ENCODE peak calls at places on chromosome 12, in four cellular contexts. One of them, this sample, is unnamed.

GRCh38 chr12:123660328-123660727 is 10.6 kb upstream of the TCTN2 start:
- DNase-seq in glutamatergic neuron: no peak
- DNase-seq in GM10248: no peak
- DNase-seq in type B pancreatic cell: no peak
- DNase-seq in this sample: no peak

GRCh38 chr12:76256341-76256740 is 91.9 kb downstream of the BBS10 start:
- DNase-seq in glutamatergic neuron: no peak
- DNase-seq in GM10248: no peak
- DNase-seq in type B pancreatic cell: no peak
- DNase-seq in this sample: no peak

GRCh38 chr12:95368931-95369330 is 105.0 kb upstream of the METAP2 start:
- DNase-seq in glutamatergic neuron: no peak
- DNase-seq in GM10248: no peak
- DNase-seq in type B pancreatic cell: no peak
- DNase-seq in this sample: no peak

GRCh38 chr12:95624544-95624943 is 73.3 kb upstream of the USP44 start:
- DNase-seq in glutamatergic neuron: no peak
- DNase-seq in GM10248: no peak
- DNase-seq in type B pancreatic cell: no peak
- DNase-seq in this sample: no peak

GRCh38 chr12:6960291-6961277 is 9.4 kb downstream of the PTPN6 start:
- DNase-seq in glutamatergic neuron: no peak
- DNase-seq in GM10248: peak; percentile 57
- DNase-seq in type B pancreatic cell: no peak
- DNase-seq in this sample: no peak

GRCh38 chr12:12744556-12745305 is 27.6 kb downstream of the CDKN1B start:
- DNase-seq in glutamatergic neuron: no peak
- DNase-seq in GM10248: no peak
- DNase-seq in type B pancreatic cell: peak; percentile 11
- DNase-seq in this sample: no peak

GRCh38 chr12:87779016-87779415 is 250.2 kb downstream of the C12orf50 start:
- DNase-seq in glutamatergic neuron: no peak
- DNase-seq in GM10248: no peak
- DNase-seq in type B pancreatic cell: no peak
- DNase-seq in this sample: no peak

GRCh38 chr12:27474344-27474743 is 27.8 kb downstream of the SMCO2 start:
- DNase-seq in glutamatergic neuron: no peak
- DNase-seq in GM10248: no peak
- DNase-seq in type B pancreatic cell: no peak
- DNase-seq in this sample: no peak

GRCh38 chr12:21354641-21355040 is 18.1 kb upstream of the IAPP start:
- DNase-seq in glutamatergic neuron: no peak
- DNase-seq in GM10248: no peak
- DNase-seq in type B pancreatic cell: no peak
- DNase-seq in this sample: no peak

GRCh38 chr12:119528241-119528640 is 65.3 kb upstream of the TMEM233 start:
- DNase-seq in glutamatergic neuron: no peak
- DNase-seq in GM10248: no peak
- DNase-seq in type B pancreatic cell: no peak
- DNase-seq in this sample: no peak

GRCh38 chr12:78101946-78102635 is 271.4 kb downstream of the NAV3 start:
- DNase-seq in glutamatergic neuron: no peak
- DNase-seq in GM10248: no peak
- DNase-seq in type B pancreatic cell: no peak
- DNase-seq in this sample: no peak
- TF ChIP-seq CTCF in glutamatergic neuron: no peak
- TF ChIP-seq CTCF in GM10248: no peak
- TF ChIP-seq CTCF in type B pancreatic cell: peak; percentile 35
- TF ChIP-seq CTCF in this sample: no peak

GRCh38 chr12:121916719-121917118 is 1.7 kb upstream of the CFAP251 start:
- DNase-seq in glutamatergic neuron: peak; percentile 57
- DNase-seq in GM10248: no peak
- DNase-seq in type B pancreatic cell: no peak
- DNase-seq in this sample: peak; percentile 35
- TF ChIP-seq CTCF in glutamatergic neuron: peak; percentile 25
- TF ChIP-seq CTCF in GM10248: peak; percentile 30
- TF ChIP-seq CTCF in type B pancreatic cell: peak; percentile 59
- TF ChIP-seq CTCF in this sample: no peak

GRCh38 chr12:110370732-110371141 is 32.8 kb downstream of the ANAPC7 start:
- DNase-seq in glutamatergic neuron: no peak
- DNase-seq in GM10248: peak; percentile 42
- DNase-seq in type B pancreatic cell: no peak
- DNase-seq in this sample: no peak
- TF ChIP-seq CTCF in glutamatergic neuron: no peak
- TF ChIP-seq CTCF in GM10248: no peak
- TF ChIP-seq CTCF in type B pancreatic cell: no peak
- TF ChIP-seq CTCF in this sample: no peak

DNA sequence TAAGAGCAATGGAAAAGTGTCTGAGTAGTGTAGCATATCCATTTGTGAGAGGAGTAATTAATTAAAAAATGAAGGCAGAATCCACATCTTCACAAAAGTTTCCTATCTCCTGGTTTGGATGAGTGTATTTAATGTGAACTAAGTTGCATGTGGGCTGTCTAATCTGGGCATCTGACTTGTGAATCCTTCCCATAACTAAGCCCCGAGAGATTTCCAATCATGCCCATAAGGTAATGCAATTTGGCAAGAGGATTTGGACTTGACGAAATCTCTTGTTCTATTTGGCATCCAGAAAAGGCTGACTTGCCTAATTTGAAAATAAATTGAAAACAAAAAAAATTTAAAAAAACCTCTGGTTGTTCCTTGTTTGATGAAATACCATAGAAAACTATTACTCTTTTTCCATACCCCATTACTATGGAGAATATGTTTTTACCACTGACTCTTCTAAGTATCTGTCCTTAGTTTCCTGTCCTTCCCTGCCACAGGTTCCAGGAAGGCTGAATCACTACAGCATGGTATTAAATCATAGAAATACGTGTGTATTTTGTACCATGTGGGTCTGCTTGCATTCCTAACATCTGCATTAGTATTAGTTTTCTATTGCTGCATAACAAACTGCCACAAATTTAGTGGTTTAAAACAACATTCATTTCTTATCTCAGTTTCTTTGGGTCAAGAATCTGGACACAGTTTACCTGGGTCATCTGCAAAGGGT is 48.4 kb downstream of the ETV6 start:
- DNase-seq in glutamatergic neuron: no peak
- DNase-seq in GM10248: no peak
- DNase-seq in type B pancreatic cell: no peak
- DNase-seq in this sample: no peak
- TF ChIP-seq CTCF in glutamatergic neuron: no peak
- TF ChIP-seq CTCF in GM10248: no peak
- TF ChIP-seq CTCF in type B pancreatic cell: no peak
- TF ChIP-seq CTCF in this sample: no peak

DNA sequence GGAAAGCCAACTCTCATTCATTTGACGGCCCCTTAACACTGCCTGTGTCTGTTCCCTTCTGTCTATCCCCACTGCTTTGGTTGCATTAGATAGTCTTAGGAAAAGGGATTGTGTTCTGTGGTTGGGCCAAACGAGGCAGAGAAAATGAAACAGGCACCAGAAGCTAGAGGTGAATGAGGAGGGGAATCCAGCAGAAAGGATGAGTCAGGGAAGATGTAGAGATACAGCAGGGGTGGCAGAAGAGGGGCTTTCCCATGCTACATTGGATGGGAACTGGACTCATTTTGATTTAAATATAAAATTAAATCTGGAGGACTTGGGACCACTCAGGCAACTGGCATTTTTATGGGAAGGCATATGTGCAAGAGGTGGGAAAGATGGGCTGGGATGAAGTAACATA is 43.3 kb downstream of the OTOGL start:
- DNase-seq in glutamatergic neuron: no peak
- DNase-seq in GM10248: no peak
- DNase-seq in type B pancreatic cell: no peak
- DNase-seq in this sample: no peak
- TF ChIP-seq CTCF in glutamatergic neuron: no peak
- TF ChIP-seq CTCF in GM10248: no peak
- TF ChIP-seq CTCF in type B pancreatic cell: no peak
- TF ChIP-seq CTCF in this sample: no peak

GRCh38 chr12:111099186-111099585 is 178.8 kb upstream of the MYL2 start:
- DNase-seq in glutamatergic neuron: no peak
- DNase-seq in GM10248: no peak
- DNase-seq in type B pancreatic cell: no peak
- DNase-seq in this sample: no peak
- TF ChIP-seq CTCF in glutamatergic neuron: no peak
- TF ChIP-seq CTCF in GM10248: no peak
- TF ChIP-seq CTCF in type B pancreatic cell: no peak
- TF ChIP-seq CTCF in this sample: no peak

DNA sequence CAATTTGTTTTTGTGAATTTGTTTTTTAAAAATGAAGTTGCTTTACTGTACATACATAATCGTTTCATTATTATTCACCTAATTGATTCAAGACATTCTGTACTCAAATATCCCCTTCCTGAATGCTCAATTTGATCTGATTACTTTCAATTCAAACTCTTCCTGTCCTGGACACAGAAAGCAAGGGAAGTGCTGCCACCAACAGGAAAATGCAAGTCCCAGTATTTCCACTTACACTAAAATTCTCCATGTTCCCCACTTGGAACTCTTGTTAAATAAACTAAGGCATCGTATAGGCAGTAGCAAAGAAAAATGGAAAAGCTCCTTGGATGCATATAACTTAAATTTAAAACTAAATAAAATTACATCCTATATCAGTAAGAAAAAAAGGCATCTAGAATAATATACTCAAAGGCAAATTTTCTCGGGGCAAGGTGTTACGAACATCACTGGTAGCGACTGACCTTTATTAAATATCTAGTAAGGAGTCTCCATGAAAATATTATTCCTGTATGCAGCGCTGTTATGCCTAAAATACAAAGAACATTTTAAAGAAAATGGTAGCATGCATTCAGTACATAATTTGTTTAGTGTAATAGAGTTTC is 72.0 kb upstream of the DBX2 start:
- DNase-seq in glutamatergic neuron: no peak
- DNase-seq in GM10248: no peak
- DNase-seq in type B pancreatic cell: no peak
- DNase-seq in this sample: peak; percentile 14
- TF ChIP-seq CTCF in glutamatergic neuron: no peak
- TF ChIP-seq CTCF in GM10248: no peak
- TF ChIP-seq CTCF in type B pancreatic cell: peak; percentile 75
- TF ChIP-seq CTCF in this sample: no peak

DNA sequence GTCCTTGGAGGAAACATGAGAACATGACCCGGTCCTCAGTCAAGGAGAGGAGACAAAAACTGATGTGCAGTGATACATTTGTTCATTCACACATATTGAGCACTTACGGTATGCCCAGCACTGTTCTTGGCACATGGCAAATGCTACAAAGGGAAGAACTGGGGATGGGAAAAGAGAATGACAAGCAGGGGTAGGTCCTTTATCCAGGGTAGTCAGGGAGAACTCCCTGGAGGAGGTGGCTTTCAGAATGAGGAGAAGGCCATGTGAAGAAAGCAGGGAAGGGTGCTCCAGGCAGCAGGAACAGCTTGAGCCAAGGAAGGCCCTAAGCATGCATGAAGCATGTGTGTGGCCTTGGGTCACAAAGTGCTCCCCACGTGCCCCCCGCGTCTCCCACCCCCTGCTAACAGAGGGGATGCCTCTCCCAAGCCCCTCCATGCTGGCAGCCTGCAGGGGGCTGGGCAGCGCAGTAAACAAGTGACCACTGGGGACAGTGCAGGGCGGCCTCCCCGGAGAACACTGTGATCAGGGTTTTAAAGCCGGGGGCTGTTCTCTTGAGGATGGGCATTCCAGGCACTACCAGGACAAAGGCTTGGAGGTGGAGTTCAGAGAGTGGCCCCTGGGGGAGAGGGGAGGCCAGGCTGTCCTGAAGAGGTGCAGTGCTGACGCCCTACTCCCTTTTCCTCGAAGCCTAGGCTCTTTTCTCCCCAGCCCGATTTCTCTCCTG is 71.0 kb downstream of the PHETA1 start:
- DNase-seq in glutamatergic neuron: peak; percentile 54
- DNase-seq in GM10248: no peak
- DNase-seq in type B pancreatic cell: no peak
- DNase-seq in this sample: peak; percentile 31
- TF ChIP-seq CTCF in glutamatergic neuron: no peak
- TF ChIP-seq CTCF in GM10248: no peak
- TF ChIP-seq CTCF in type B pancreatic cell: peak; percentile 49
- TF ChIP-seq CTCF in this sample: no peak

GRCh38 chr12:32440120-32440865 is 40.9 kb downstream of the FGD4 start:
- DNase-seq in glutamatergic neuron: no peak
- DNase-seq in GM10248: no peak
- DNase-seq in type B pancreatic cell: no peak
- DNase-seq in this sample: no peak
- TF ChIP-seq CTCF in glutamatergic neuron: no peak
- TF ChIP-seq CTCF in GM10248: no peak
- TF ChIP-seq CTCF in type B pancreatic cell: no peak
- TF ChIP-seq CTCF in this sample: no peak

GRCh38 chr12:53476769-53477209 is 22.5 kb downstream of the MAP3K12 start:
- DNase-seq in glutamatergic neuron: no peak
- DNase-seq in GM10248: no peak
- DNase-seq in type B pancreatic cell: no peak
- DNase-seq in this sample: peak; percentile 30
- TF ChIP-seq CTCF in glutamatergic neuron: peak; percentile 41
- TF ChIP-seq CTCF in GM10248: no peak
- TF ChIP-seq CTCF in type B pancreatic cell: peak; percentile 59
- TF ChIP-seq CTCF in this sample: peak; percentile 26

This sample was measured in endothelial cell.